ENCODE peak calls at places on chromosome 10, in four cellular contexts. One of them, this sample, is unnamed.

GRCh38 chr10:104641150-104642000 is at the start of gene SORCS3:
- DNase-seq in PC-9: no peak
- DNase-seq in adipocyte: no peak
- DNase-seq in ovary: no peak
- DNase-seq in this sample: no peak

GRCh38 chr10:85618841-85619240 is 747.8 kb downstream of the GRID1 start:
- DNase-seq in PC-9: no peak
- DNase-seq in adipocyte: no peak
- DNase-seq in ovary: no peak
- DNase-seq in this sample: no peak

GRCh38 chr10:89250814-89251416 is 660 bp downstream of the LIPA start:
- DNase-seq in PC-9: no peak
- DNase-seq in adipocyte: no peak
- DNase-seq in ovary: no peak
- DNase-seq in this sample: no peak

GRCh38 chr10:132493756-132494290 is 43.8 kb upstream of the INPP5A start:
- DNase-seq in PC-9: no peak
- DNase-seq in adipocyte: no peak
- DNase-seq in ovary: peak; percentile 36
- DNase-seq in this sample: no peak

GRCh38 chr10:44245601-44245938 is 139.3 kb downstream of the CXCL12 start:
- DNase-seq in PC-9: peak; percentile 32
- DNase-seq in adipocyte: peak; percentile 78
- DNase-seq in ovary: no peak
- DNase-seq in this sample: no peak

GRCh38 chr10:14476641-14477407 is 146.1 kb upstream of the FRMD4A start:
- DNase-seq in PC-9: peak; percentile 40
- DNase-seq in adipocyte: peak; percentile 21
- DNase-seq in ovary: no peak
- DNase-seq in this sample: no peak

GRCh38 chr10:22252801-22253577 is 35.2 kb upstream of the EBLN1 start:
- DNase-seq in PC-9: no peak
- DNase-seq in adipocyte: no peak
- DNase-seq in ovary: peak; percentile 77
- DNase-seq in this sample: peak; percentile 36

GRCh38 chr10:131822013-131822693 is 78.7 kb upstream of the PPP2R2D start:
- DNase-seq in PC-9: no peak
- DNase-seq in adipocyte: no peak
- DNase-seq in ovary: no peak
- DNase-seq in this sample: no peak

GRCh38 chr10:103181244-103181643 is 11.8 kb downstream of the NT5C2 start:
- DNase-seq in PC-9: no peak
- DNase-seq in adipocyte: no peak
- DNase-seq in ovary: no peak
- DNase-seq in this sample: no peak

GRCh38 chr10:31927597-31928530 is 767 bp downstream of the ARHGAP12 start:
- DNase-seq in PC-9: peak; percentile 34
- DNase-seq in adipocyte: peak; percentile 77
- DNase-seq in ovary: peak; percentile 72
- DNase-seq in this sample: peak; percentile 76

GRCh38 chr10:97843296-97843671 is 6.4 kb upstream of the GOLGA7B start:
- DNase-seq in PC-9: no peak
- DNase-seq in adipocyte: no peak
- DNase-seq in ovary: no peak
- DNase-seq in this sample: no peak

GRCh38 chr10:103745264-103746247 is 109.8 kb downstream of the SH3PXD2A start:
- DNase-seq in PC-9: peak; percentile 90
- DNase-seq in adipocyte: no peak
- DNase-seq in ovary: no peak
- DNase-seq in this sample: no peak

GRCh38 chr10:52312999-52313349 is 1.1 kb upstream of the DKK1 start:
- DNase-seq in PC-9: peak; percentile 49
- DNase-seq in adipocyte: no peak
- DNase-seq in ovary: no peak
- DNase-seq in this sample: no peak

GRCh38 chr10:82288461-82288881 is 413.5 kb downstream of the NRG3 start:
- DNase-seq in PC-9: peak; percentile 53
- DNase-seq in adipocyte: no peak
- DNase-seq in ovary: no peak
- DNase-seq in this sample: no peak

GRCh38 chr10:27742926-27743735 is 2.5 kb downstream of the MKX start:
- DNase-seq in PC-9: no peak
- DNase-seq in adipocyte: peak; percentile 59
- DNase-seq in ovary: peak; percentile 76
- DNase-seq in this sample: no peak

GRCh38 chr10:74882427-74882826 is 56.0 kb downstream of the KAT6B start:
- DNase-seq in PC-9: no peak
- DNase-seq in adipocyte: peak; percentile 7
- DNase-seq in ovary: no peak
- DNase-seq in this sample: no peak

GRCh38 chr10:104735469-104735868 is 94.4 kb downstream of the SORCS3 start:
- DNase-seq in PC-9: no peak
- DNase-seq in adipocyte: no peak
- DNase-seq in ovary: peak; percentile 40
- DNase-seq in this sample: no peak

GRCh38 chr10:57890691-57891090 is 377.0 kb downstream of the IPMK start:
- DNase-seq in PC-9: no peak
- DNase-seq in adipocyte: no peak
- DNase-seq in ovary: no peak
- DNase-seq in this sample: no peak
- H3K4me1 ChIP-seq in PC-9: no peaks in the 10 kb centered on the region
- H3K4me1 ChIP-seq in adipocyte: no peaks in the 10 kb centered on the region
- H3K4me1 ChIP-seq in ovary: no peaks in the 10 kb centered on the region
- H3K4me1 ChIP-seq in this sample: no peaks in the 10 kb centered on the region

GRCh38 chr10:71731791-71732190 is 12.2 kb upstream of the C10orf105 start:
- DNase-seq in PC-9: no peak
- DNase-seq in adipocyte: no peak
- DNase-seq in ovary: no peak
- DNase-seq in this sample: peak; percentile 64
- H3K4me1 ChIP-seq in PC-9: peaks cover 53% of the 10 kb centered on the region
- H3K4me1 ChIP-seq in adipocyte: peaks cover 18% of the 10 kb centered on the region
- H3K4me1 ChIP-seq in ovary: peaks cover 16% of the 10 kb centered on the region
- H3K4me1 ChIP-seq in this sample: peaks cover 97% of the 10 kb centered on the region

DNA sequence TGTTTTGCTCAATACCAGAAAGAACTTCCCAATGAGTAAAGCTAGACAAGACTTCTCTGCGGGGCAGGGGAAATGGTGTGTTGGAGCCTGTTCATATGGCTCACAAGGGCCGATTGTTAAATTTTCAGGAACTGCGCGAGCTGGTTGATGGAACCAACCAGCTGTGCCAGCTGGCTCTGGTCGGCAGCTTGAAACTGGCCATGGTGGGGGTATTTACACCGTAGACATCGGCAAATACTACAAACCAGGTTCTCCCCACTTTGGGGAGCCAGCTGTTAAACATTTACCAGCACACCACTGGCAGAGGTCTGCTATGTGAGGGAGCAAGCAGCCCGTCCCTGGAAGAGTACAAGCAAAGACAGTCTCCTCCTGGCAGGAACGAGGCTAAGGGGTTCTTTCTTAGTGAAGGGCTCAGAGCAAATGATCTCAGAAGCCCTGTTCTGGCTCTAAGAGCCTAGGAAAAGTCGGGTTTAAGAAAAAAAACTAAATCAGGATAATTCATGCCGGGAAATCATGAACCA is 8.8 kb upstream of the ZMIZ1 start:
- DNase-seq in PC-9: no peak
- DNase-seq in adipocyte: no peak
- DNase-seq in ovary: peak; percentile 17
- DNase-seq in this sample: no peak
- H3K4me1 ChIP-seq in PC-9: no peaks in the 10 kb centered on the region
- H3K4me1 ChIP-seq in adipocyte: peaks cover 9% of the 10 kb centered on the region
- H3K4me1 ChIP-seq in ovary: no peaks in the 10 kb centered on the region
- H3K4me1 ChIP-seq in this sample: peaks cover 17% of the 10 kb centered on the region

GRCh38 chr10:615583-616152 is 73.8 kb downstream of the DIP2C start:
- DNase-seq in PC-9: no peak
- DNase-seq in adipocyte: peak; percentile 73
- DNase-seq in ovary: no peak
- DNase-seq in this sample: no peak
- H3K4me1 ChIP-seq in PC-9: no peaks in the 10 kb centered on the region
- H3K4me1 ChIP-seq in adipocyte: peaks cover 33% of the 10 kb centered on the region
- H3K4me1 ChIP-seq in ovary: peaks cover 9% of the 10 kb centered on the region
- H3K4me1 ChIP-seq in this sample: no peaks in the 10 kb centered on the region

DNA sequence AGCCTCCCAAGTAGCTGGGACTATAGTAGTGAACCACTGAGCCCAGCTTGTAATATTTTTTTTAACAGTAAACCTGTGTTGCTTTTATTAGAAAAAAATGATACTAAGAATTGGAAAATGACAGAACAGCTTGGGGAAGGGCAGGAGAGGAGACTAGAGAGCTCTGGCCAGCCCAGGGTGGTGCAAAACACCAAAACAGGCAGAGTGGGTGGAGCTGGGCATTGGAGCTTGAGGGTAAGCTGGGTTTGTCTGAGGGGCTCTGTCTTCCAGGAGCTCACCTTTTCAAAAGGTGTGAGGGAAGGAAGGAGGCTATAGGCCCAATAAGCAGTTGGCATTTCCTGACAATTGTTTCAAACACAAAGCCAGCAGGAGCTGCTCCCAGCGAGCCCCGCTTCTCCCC is 75.2 kb upstream of the DUSP5 start:
- DNase-seq in PC-9: no peak
- DNase-seq in adipocyte: no peak
- DNase-seq in ovary: no peak
- DNase-seq in this sample: no peak
- H3K4me1 ChIP-seq in PC-9: peaks cover 70% of the 10 kb centered on the region
- H3K4me1 ChIP-seq in adipocyte: peaks cover 34% of the 10 kb centered on the region
- H3K4me1 ChIP-seq in ovary: peaks cover 4% of the 10 kb centered on the region
- H3K4me1 ChIP-seq in this sample: peaks cover 19% of the 10 kb centered on the region

GRCh38 chr10:86960003-86960862 is 1.8 kb downstream of the SNCG start:
- DNase-seq in PC-9: peak; percentile 69
- DNase-seq in adipocyte: peak; percentile 81
- DNase-seq in ovary: peak; percentile 73
- DNase-seq in this sample: peak; percentile 47
- H3K4me1 ChIP-seq in PC-9: peaks cover 45% of the 10 kb centered on the region
- H3K4me1 ChIP-seq in adipocyte: peaks cover 38% of the 10 kb centered on the region
- H3K4me1 ChIP-seq in ovary: peaks cover 28% of the 10 kb centered on the region
- H3K4me1 ChIP-seq in this sample: no peaks in the 10 kb centered on the region

GRCh38 chr10:113128450-113129105 is 178.5 kb downstream of the TCF7L2 start:
- DNase-seq in PC-9: no peak
- DNase-seq in adipocyte: no peak
- DNase-seq in ovary: no peak
- DNase-seq in this sample: no peak
- H3K4me1 ChIP-seq in PC-9: peaks cover 25% of the 10 kb centered on the region
- H3K4me1 ChIP-seq in adipocyte: peaks cover 70% of the 10 kb centered on the region
- H3K4me1 ChIP-seq in ovary: peaks cover 13% of the 10 kb centered on the region
- H3K4me1 ChIP-seq in this sample: no peaks in the 10 kb centered on the region

This sample was measured in CD8-positive, alpha-beta memory T cell.